ENCODE peak calls at places on chromosomes 13 and 19, in four cellular contexts. I is GM12891, R is NB4, Z is IMR-90. M is an unnamed sample.

GRCh38 chr19:10553943-10554381 is 10.3 kb downstream of the ATG4D start:
- DNase-seq in I (peak; percentile 79), R (peak; percentile 36), Z (no peak), M (no peak)

GRCh38 chr19:21835429-21835809 is 563 bp downstream of the ZNF43 start:
- DNase-seq in I (no peak), R (no peak), Z (no peak), M (no peak)

GRCh38 chr19:29781582-29782580 is 29.9 kb upstream of the CCNE1 start:
- DNase-seq in I (no peak), R (no peak), Z (no peak), M (no peak)

GRCh38 chr19:6063576-6063961 is 46.7 kb downstream of the RFX2 start:
- DNase-seq in I (no peak), R (no peak), Z (no peak), M (no peak)

GRCh38 chr19:38304352-38304865 is 358 bp downstream of the C19orf33 start:
- DNase-seq in I (no peak), R (no peak), Z (no peak), M (no peak)

GRCh38 chr13:97274782-97275252 is 52.7 kb downstream of the MBNL2 start:
- DNase-seq in I (no peak), R (no peak), Z (peak; percentile 87), M (no peak)

GRCh38 chr19:50710612-50711011 is 9.0 kb downstream of the SHANK1 start:
- DNase-seq in I (no peak), R (no peak), Z (no peak), M (no peak)

GRCh38 chr19:45160870-45161714 is at the start of gene NKPD1:
- DNase-seq in I (no peak), R (no peak), Z (no peak), M (no peak)

GRCh38 chr13:25738797-25739196 is 313.0 kb downstream of the SHISA2 start:
- DNase-seq in I (no peak), R (no peak), Z (no peak), M (peak; percentile 30)

GRCh38 chr19:42455621-42456081 is 12.9 kb upstream of the CXCL17 start:
- DNase-seq in I (no peak), R (no peak), Z (no peak), M (no peak)

GRCh38 chr19:55257461-55258411 is 1.1 kb downstream of the PPP6R1 start:
- DNase-seq in I (no peak), R (peak; percentile 61), Z (peak; percentile 32), M (peak; percentile 50)

GRCh38 chr13:32537580-32538233 is 888 bp downstream of the N4BP2L2 start:
- DNase-seq in I (no peak), R (peak; percentile 83), Z (no peak), M (peak; percentile 71)

GRCh38 chr13:31945202-31945978 is 86.2 kb upstream of the FRY start:
- DNase-seq in I (no peak), R (no peak), Z (peak; percentile 81), M (no peak)

GRCh38 chr13:107370036-107370785 is 802.3 kb upstream of the ARGLU1 start:
- DNase-seq in I (no peak), R (no peak), Z (peak; percentile 90), M (no peak)

GRCh38 chr19:55467236-55468053 is 2.9 kb upstream of the C19orf85 start:
- DNase-seq in I (peak; percentile 89), R (peak; percentile 45), Z (peak; percentile 65), M (peak; percentile 89)

GRCh38 chr13:30422056-30422914 is at the start of gene UBE2L5:
- DNase-seq in I (peak; percentile 43), R (peak; percentile 86), Z (peak; percentile 74), M (peak; percentile 67)
- TF ChIP-seq POLR2A in I (no peak), R (peak; percentile 63), Z (no peak), M (no peak)

DNA sequence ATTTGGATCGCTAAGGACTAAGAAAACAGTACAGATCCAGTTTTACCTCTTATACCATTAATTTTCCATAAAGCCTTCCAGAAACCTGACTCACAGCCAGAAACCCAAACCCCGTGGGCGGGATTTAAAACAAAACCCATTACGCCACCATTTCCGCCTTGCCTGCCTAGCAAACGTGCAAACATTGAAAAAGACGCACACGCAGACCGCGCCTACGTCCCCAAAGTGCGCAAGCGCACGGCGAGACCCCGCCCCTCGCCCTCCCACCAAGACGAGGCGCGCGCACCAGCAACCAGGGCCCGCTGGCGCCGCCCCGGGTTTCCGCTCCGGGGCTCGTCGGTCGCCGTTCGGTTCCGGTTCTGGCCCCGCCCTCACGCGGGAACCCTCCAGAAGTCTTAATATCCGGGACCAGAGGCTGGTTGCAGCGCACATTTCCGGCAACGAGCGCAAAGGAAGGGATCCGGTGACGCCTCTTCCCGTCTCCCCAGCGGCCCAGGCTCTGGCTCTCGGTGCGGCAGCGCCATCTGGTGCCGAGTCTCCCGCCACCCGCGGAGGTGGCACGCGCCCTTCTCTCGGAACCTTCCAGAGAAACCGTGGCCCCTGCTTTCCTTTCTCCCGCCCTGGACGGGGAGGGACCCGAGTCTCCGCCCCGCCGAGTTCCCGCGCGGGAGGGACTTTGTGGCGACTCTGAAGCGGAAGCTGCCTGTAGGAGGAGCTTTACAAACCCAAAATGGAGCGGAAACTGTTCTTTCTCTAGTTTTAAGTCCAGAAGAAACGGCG is 256.9 kb upstream of the STARD13 start:
- DNase-seq in I (peak; percentile 56), R (peak; percentile 98), Z (peak; percentile 100), M (peak; percentile 99)
- TF ChIP-seq POLR2A in I (peak; percentile 78), R (peak; percentile 86), Z (peak; percentile 67), M (peak; percentile 80)

DNA sequence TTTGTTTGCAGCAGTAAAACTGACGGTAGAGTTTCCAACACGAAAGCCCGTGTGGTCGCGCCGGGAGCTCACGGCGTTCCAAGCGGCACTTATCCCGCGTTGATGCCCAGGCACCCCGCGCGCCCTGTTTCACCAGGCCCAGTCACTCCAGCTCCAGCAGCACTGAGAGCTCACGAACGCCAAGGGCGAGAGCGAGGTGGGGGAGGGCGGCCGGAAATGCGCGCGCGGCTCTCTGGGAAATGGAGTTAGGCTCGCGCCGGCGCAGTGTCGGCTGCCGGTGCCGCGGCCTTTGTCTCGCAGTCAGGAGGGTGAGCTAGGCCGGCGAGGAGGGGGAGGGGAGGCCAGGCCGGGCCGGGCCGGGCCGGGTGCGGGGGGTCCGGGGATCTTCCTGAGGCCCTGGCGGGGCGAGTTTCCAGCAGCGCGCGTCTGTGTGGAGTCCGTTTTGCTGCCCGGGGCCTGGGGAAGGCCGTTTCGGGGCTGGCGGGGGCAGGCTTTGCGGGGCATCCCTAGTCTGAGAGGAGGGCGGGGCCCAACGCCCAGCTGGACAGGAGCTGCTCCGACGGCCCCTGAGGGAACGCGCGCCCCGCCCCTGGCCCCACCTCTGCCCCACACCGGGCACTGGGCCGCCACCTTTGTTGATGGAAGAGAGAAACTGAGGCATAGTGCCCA is at the start of gene ZNF135:
- DNase-seq in I (no peak), R (no peak), Z (peak; percentile 50), M (no peak)
- TF ChIP-seq POLR2A in I (no peak), R (no peak), Z (no peak), M (no peak)

DNA sequence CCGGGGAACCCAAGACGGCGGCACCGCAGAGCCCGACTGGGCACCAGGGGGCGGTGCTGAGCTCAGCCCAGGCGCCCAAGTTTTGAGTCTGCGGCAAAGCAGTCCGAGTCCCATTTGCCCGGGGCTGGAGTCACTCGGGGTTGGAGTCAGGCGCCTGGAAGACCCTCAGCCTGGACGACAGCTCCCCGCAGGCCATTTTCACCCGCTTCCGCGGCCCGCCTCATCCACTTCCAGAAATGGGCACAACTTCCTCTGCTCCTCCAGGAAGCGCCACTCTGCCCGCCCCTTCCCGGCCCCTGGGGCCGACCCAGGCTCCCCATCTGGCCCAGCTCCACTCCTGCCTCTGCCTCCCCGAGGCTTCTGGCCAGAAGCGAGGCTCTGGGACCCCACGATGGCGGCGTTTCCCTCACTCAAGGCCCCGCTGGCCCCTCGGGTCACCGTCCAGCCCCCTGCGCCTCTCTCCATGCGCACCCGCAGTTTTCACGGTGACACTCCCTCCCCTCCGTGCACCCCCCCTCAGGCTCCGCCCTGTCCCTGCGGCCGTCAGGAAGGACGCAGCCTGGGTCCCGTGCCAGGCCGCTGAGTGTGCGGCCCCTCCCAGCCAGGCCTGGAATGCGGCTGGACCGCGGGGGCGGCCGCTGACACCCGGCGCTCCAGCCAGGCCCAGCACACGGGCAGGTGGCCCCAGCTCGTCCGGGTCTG is 4.9 kb downstream of the SERTAD1 start:
- DNase-seq in I (no peak), R (peak; percentile 77), Z (peak; percentile 92), M (peak; percentile 91)
- TF ChIP-seq POLR2A in I (peak; percentile 78), R (peak; percentile 46), Z (no peak), M (peak; percentile 71)

DNA sequence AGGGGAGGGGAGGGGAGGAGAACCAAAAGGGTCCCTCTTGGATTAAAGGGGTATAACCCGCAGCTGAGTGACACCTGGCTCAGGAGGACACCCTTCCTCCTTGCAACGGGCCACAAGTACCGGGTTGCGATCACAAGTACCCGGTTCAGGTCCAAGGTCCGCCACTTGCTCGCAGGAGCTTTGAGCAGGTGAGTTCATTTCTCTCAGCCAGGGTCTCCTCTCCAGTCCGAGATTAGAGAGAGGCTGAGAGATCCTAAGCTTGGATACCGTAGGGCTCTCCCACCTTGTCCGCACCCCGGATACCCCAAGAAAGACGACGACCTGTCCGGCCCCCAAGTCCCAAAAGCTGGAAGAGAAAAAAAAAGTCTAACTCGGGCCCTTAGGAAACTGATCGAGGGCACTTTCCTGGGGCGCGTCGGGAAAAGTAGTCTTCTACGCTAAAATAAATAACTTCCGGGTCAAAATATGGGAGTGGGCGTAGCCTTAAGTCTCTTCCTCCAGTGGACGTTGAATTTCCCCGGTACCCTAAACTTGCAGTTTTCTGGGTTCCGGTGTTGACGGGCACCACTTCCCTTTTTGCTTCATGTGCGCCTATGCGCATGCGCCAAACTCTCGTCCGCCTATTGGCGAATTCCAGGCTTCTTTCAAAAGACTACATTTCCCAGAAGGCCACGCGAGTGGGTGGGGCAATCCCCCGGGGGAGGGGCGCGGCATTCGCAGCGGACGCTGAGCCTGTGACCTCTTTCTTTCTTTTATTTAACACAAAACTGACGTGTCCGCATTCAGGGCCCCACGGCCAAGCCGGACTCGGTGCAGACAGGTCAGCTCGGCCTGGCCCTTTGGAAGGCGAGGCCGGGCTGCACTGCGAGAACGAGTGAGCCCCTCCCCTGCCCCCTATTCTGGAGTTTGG is 4.4 kb downstream of the C19orf67 start:
- DNase-seq in I (peak; percentile 93), R (peak; percentile 98), Z (peak; percentile 99), M (peak; percentile 99)
- TF ChIP-seq POLR2A in I (peak; percentile 39), R (peak; percentile 20), Z (peak; percentile 81), M (peak; percentile 75)

DNA sequence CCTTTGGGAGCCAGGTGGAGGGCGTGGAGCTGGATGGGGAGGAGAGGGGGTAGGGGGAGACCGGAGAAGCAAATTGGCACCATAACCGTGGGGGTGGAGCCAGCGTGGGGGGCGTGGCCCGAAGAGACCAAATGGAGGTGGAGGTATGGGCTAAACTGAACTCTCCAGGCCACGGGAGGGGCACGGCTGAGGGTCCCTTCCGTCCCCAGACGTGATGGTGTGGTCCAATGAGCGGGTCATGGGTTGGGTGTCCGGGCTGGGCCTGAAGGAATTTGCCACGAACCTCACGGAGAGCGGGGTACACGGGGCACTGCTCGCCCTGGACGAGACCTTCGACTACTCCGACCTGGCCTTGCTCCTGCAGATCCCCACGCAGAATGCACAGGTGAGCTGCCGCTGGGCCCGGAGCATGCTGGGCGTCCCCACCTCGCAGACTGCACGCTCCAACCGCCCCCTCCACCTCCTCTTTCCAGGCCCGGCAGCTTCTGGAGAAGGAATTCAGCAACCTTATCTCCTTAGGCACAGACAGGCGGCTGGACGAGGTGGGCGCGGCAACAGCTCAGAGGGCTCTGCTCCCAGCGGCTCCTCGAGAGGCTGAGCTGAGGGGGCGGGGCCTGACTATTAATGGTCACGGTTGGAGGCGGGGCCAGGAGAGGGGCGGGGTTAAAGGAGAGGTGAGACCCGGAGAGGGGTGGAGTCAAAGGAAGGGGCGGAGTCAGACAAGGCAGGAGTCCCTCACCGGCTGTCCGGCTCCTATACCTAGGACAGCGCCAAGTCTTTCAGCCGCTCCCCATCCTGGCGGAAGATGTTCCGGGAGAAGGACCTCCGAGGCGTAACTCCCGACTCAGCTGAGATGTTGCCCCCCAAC is 6.2 kb downstream of the HRC start:
- DNase-seq in I (peak; percentile 70), R (peak; percentile 71), Z (peak; percentile 86), M (peak; percentile 97)
- TF ChIP-seq POLR2A in I (no peak), R (no peak), Z (no peak), M (no peak)

M was measured in erythroblast.